ENCODE peak calls at places on chromosomes 6 and 20, in five cellular contexts. A, F, D, O and H are unnamed samples.

GRCh38 chr6:7463785-7464184 is 74.2 kb downstream of the RIOK1 start:
- DNase-seq in O (no peak), D (peak; percentile 81), F (no peak), A (no peak), H (no peak)

GRCh38 chr20:63703976-63704748 is 3.6 kb downstream of the ARFRP1 start:
- DNase-seq in O (peak; percentile 3), F (no peak), A (no peak), D (no peak), H (no peak)

GRCh38 chr6:12875061-12875460 is 158.5 kb downstream of the PHACTR1 start:
- DNase-seq in D (no peak), A (no peak), F (no peak), O (no peak), H (no peak)

GRCh38 chr20:49824206-49824605 is 11.6 kb downstream of the SLC9A8 start:
- DNase-seq in A (no peak), O (no peak), F (no peak), D (no peak), H (no peak)

GRCh38 chr20:60121903-60122302 is 163.7 kb downstream of the CDH26 start:
- DNase-seq in F (no peak), D (no peak), A (no peak), O (no peak), H (no peak)

GRCh38 chr6:84150680-84151079 is 76.8 kb downstream of the CEP162 start:
- DNase-seq in F (no peak), A (no peak), D (no peak), O (no peak), H (no peak)

GRCh38 chr20:23449400-23449799 is 3.3 kb downstream of the CST11 start:
- DNase-seq in A (no peak), O (no peak), D (no peak), F (no peak), H (no peak)

GRCh38 chr6:131782764-131783163 is 25.1 kb upstream of the ENPP1 start:
- DNase-seq in D (no peak), A (no peak), F (no peak), O (no peak), H (no peak)

GRCh38 chr20:63508072-63508768 is 9.3 kb upstream of the EEF1A2 start:
- DNase-seq in A (no peak), F (no peak), O (no peak), D (no peak), H (no peak)

GRCh38 chr20:60221593-60221992 is 263.4 kb downstream of the CDH26 start:
- DNase-seq in F (no peak), O (no peak), A (no peak), D (no peak), H (no peak)

GRCh38 chr6:21728141-21728540 is 134.6 kb downstream of the SOX4 start:
- DNase-seq in F (no peak), O (no peak), D (no peak), A (no peak), H (no peak)

GRCh38 chr6:35077713-35078105 is 63.4 kb downstream of the TCP11 start:
- DNase-seq in A (no peak), F (no peak), D (no peak), O (no peak), H (no peak)

GRCh38 chr20:22795897-22796296 is 211.5 kb upstream of the FOXA2 start:
- DNase-seq in D (peak; percentile 80), F (no peak), O (no peak), A (no peak), H (no peak)

GRCh38 chr20:47821481-47822100 is 36.3 kb upstream of the SULF2 start:
- DNase-seq in A (no peak), O (no peak), F (no peak), D (no peak), H (no peak)

GRCh38 chr6:658244-658643 is 1.3 kb upstream of the HUS1B start:
- DNase-seq in F (no peak), A (no peak), O (peak; percentile 31), D (no peak), H (no peak)

GRCh38 chr6:17930321-17930993 is 57.0 kb downstream of the KIF13A start:
- DNase-seq in D (peak; percentile 72), O (peak; percentile 41), F (no peak), A (no peak), H (no peak)

GRCh38 chr20:58891686-58892125 is 39.2 kb downstream of the GNAS start:
- DNase-seq in F (no peak), A (no peak), D (no peak), O (peak; percentile 80), H (peak; percentile 57)

GRCh38 chr20:37525810-37526209 is 1.9 kb downstream of the BLCAP start:
- DNase-seq in D (no peak), A (no peak), F (no peak), O (no peak), H (no peak)

GRCh38 chr20:33043731-33044181 is 9.9 kb upstream of the BPIFB3 start:
- DNase-seq in O (no peak), A (no peak), F (no peak), D (peak; percentile 85), H (no peak)

GRCh38 chr20:62080249-62080993 is 14.7 kb upstream of the TAF4 start:
- DNase-seq in A (no peak), O (no peak), F (no peak), D (no peak), H (no peak)

GRCh38 chr6:55578537-55579363 is at the start of gene HMGCLL1:
- DNase-seq in O (no peak), F (peak; percentile 88), A (no peak), D (no peak), H (peak; percentile 85)

GRCh38 chr20:61702246-61702645 is 363.4 kb downstream of the TAF4 start:
- DNase-seq in O (no peak), F (no peak), D (no peak), A (no peak), H (no peak)

GRCh38 chr20:53883098-53883762 is 187.2 kb downstream of the BCAS1 start:
- DNase-seq in A (no peak), D (no peak), F (no peak), O (no peak), H (no peak)
- TF ChIP-seq ATF2 in A (no peak), D (no peak), F (no peak), O (no peak), H (no peak)

GRCh38 chr6:26390504-26390903 is 7.6 kb downstream of the BTN2A2 start:
- DNase-seq in D (no peak), F (no peak), A (no peak), O (no peak), H (no peak)

GRCh38 chr6:26388441-26388840 is 5.5 kb downstream of the BTN2A2 start:
- DNase-seq in O (no peak), D (no peak), A (no peak), F (no peak), H (no peak)

GRCh38 chr6:26389349-26389799 is 6.5 kb downstream of the BTN2A2 start:
- DNase-seq in A (no peak), O (no peak), F (no peak), D (no peak), H (no peak)

GRCh38 chr6:26394289-26394688 is 7.8 kb upstream of the BTN3A1 start:
- DNase-seq in F (no peak), O (no peak), D (peak; percentile 42), A (no peak), H (no peak)

DNA sequence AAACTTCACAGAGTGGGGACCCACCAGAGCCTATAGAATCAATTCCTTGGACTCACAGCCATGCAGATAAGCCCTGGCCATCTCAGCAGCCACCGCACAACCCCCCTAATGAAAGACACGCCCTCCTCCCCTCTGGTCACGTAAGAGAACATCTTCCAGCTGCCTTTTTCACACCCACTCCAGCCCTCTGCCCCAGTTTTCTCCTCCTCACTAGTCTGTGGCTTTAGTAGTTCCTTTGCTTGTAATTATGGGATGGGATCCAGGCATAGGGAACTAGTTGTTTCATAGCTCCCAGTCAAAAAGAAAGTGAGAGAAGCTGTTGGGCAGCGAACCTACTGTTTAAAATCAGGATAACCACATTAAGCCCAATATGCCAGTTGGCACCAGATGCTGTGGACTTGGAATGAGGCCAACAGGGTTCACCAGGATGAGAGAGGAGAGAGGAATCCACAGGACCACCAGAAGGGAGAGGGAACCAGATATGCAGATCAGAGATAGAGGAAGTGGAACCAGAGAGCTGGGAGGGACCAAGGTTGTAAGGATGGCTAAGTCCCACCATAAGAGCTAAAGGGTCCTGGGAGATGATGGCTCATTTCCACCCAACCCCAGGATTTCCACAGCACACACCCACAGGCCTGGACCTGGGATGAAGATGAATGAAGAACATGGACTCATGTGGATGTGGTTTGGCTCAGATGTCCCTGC is 9.0 kb upstream of the BTN3A1 start:
- DNase-seq in D (no peak), F (no peak), O (no peak), A (no peak), H (no peak)
- TF ChIP-seq CREB1 in D (no peak), F (no peak), O (no peak), A (no peak), H (no peak)

GRCh38 chr6:39327516-39327915 is 5.0 kb upstream of the KCNK16 start:
- DNase-seq in O (no peak), F (no peak), D (no peak), A (no peak), H (no peak)
- TF ChIP-seq USF2 in O (no peak), F (no peak), D (no peak), A (no peak), H (no peak)

GRCh38 chr6:140475086-140475485 is 1100.6 kb upstream of the CITED2 start:
- DNase-seq in A (no peak), D (no peak), F (no peak), O (no peak), H (no peak)
- TF ChIP-seq ATF2 in A (no peak), D (no peak), F (no peak), O (no peak), H (no peak)

GRCh38 chr6:108078191-108078590 is 3.6 kb upstream of the OSTM1 start:
- DNase-seq in O (no peak), A (no peak), D (no peak), F (no peak), H (no peak)

GRCh38 chr6:108074057-108074358 is 533 bp downstream of the OSTM1 start:
- DNase-seq in D (peak; percentile 3), O (no peak), F (no peak), A (no peak), H (no peak)

GRCh38 chr6:108071736-108072276 is 2.7 kb downstream of the OSTM1 start:
- DNase-seq in D (no peak), O (no peak), F (no peak), A (no peak), H (no peak)

GRCh38 chr6:108080010-108080780 is 5.7 kb upstream of the OSTM1 start:
- DNase-seq in F (no peak), A (no peak), O (no peak), D (no peak), H (peak; percentile 46)

DNA sequence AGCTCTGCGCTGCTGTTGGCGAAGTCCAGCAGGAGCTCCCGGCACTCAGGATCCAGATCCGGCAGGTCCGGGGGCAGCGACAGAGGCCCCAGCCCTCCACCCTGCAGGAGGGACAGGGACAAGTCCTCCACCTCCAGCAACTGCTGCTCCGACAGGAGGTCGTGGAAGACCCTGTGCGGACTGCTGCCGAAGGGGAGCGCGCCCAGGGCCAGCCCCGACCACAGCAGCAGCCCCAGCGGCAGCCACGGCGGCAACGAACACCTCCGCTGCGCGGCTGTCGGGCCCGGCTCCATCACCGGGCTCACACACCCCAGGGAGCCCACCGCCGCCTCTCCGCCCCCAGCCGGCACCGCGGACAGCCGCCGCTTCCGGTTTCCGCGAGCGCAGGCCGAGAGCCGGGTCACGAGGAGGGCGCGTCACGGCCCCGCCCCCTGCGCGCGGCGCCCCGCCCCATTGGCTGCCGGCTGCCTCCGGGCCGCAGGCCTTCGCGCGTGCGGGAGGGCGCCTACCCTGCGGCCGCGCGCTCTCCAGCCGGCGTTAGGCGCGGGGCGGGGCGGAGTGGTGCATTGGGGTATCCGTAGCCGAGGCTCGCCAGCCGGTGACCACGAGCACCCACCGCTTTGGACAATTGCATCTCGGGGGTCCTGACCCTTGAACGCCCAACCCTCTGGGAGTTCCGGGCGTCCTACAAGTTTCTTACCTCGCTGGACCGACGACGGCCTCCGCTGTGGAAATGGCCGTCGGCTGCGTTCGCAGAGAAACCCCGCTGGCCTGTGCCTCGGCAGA is at the start of gene OSTM1:
- DNase-seq in O (peak; percentile 98), D (peak; percentile 77), F (peak; percentile 96), A (peak; percentile 36), H (peak; percentile 91)
- TF ChIP-seq CREB1 in O (peak; percentile 79), D (no peak), F (peak; percentile 74), A (peak; percentile 82), H (peak; percentile 81)